ENCODE peak calls at places on chromosomes 7 and 10, in five cellular contexts. Z is astrocyte of the cerebellum, L is ascending aorta, P is WTC11, A is MCF 10A. F is an unnamed sample.

GRCh38 chr10:26048756-26049155 is 114.7 kb downstream of the MYO3A start:
- DNase-seq in Z (no peak), L (no peak), P (no peak), A (no peak), F (no peak)

GRCh38 chr7:157278167-157278790 is 58.5 kb upstream of the DNAJB6 start:
- DNase-seq in Z (no peak), L (no peak), P (no peak), A (no peak), F (no peak)

GRCh38 chr10:60606343-60607080 is 171.8 kb upstream of the CDK1 start:
- DNase-seq in Z (no peak), L (no peak), P (no peak), A (peak; percentile 79), F (no peak)

GRCh38 chr7:151859111-151859947 is 17.6 kb downstream of the PRKAG2 start:
- DNase-seq in Z (no peak), L (no peak), P (no peak), A (peak; percentile 30), F (no peak)

GRCh38 chr7:119271147-119271779 is 1001.7 kb upstream of the KCND2 start:
- DNase-seq in Z (no peak), L (no peak), P (no peak), A (no peak), F (no peak)

GRCh38 chr7:157329447-157329846 is 7.4 kb upstream of the DNAJB6 start:
- DNase-seq in Z (no peak), L (no peak), P (no peak), A (no peak), F (no peak)

GRCh38 chr7:33788493-33788892 is 116.8 kb upstream of the BMPER start:
- DNase-seq in Z (no peak), L (no peak), P (no peak), A (no peak), F (no peak)

GRCh38 chr10:251982-252582 is 116.8 kb downstream of the ZMYND11 start:
- DNase-seq in Z (no peak), L (no peak), P (no peak), A (no peak), F (no peak)

GRCh38 chr10:30434273-30435067 is 486 bp downstream of the MAP3K8 start:
- DNase-seq in Z (no peak), L (peak; percentile 95), P (peak; percentile 68), A (peak; percentile 85), F (no peak)

GRCh38 chr10:77177589-77177988 is 460.0 kb downstream of the KCNMA1 start:
- DNase-seq in Z (no peak), L (no peak), P (no peak), A (no peak), F (no peak)

GRCh38 chr10:77177161-77177560 is 460.4 kb downstream of the KCNMA1 start:
- DNase-seq in Z (no peak), L (no peak), P (no peak), A (no peak), F (no peak)

GRCh38 chr10:77176224-77176623 is 461.4 kb downstream of the KCNMA1 start:
- DNase-seq in Z (no peak), L (no peak), P (no peak), A (no peak), F (no peak)

GRCh38 chr10:77173615-77174461 is 463.8 kb downstream of the KCNMA1 start:
- DNase-seq in Z (peak; percentile 80), L (peak; percentile 88), P (peak; percentile 86), A (peak; percentile 77), F (peak; percentile 45)

DNA sequence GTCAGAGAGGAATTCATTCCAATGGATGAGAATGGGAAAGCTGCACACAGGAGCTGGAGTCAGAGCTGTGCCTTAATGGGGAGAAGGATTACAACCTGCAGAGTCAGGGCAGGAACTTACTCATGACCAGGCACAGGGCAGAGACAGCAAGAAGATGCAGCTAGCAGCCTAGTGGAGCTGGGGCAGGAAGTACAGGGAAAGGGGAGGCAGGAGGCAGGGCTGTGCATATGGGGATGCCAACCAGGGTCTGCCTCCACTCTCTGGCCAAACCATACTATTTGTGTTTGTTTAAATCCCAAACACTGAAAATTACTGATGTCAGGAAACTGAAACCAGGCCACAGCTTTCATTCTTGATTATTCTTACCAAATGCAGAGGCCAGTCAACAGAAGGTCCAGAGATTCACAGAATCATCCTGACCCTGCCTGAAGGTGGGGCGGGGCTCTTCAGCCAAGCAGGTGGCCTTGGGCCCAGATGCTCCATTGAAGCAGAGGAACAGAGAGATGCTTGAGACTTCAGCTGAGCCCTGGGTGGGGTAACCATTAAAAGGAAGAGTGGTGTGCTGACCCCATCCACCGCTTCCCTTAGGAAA is 461.9 kb downstream of the KCNMA1 start:
- DNase-seq in Z (no peak), L (no peak), P (no peak), A (no peak), F (no peak)
- TF ChIP-seq CTCF in Z (no peak), L (no peak), P (no peak), A (no peak), F (no peak)

GRCh38 chr10:124563320-124563719 is 101.7 kb downstream of the LHPP start:
- DNase-seq in Z (no peak), L (no peak), P (no peak), A (no peak), F (no peak)

GRCh38 chr10:124566222-124566888 is 104.7 kb downstream of the LHPP start:
- DNase-seq in Z (no peak), L (no peak), P (no peak), A (no peak), F (no peak)

GRCh38 chr10:124566981-124567835 is 105.6 kb downstream of the LHPP start:
- DNase-seq in Z (no peak), L (no peak), P (no peak), A (no peak), F (no peak)

GRCh38 chr10:124564881-124565280 is 103.3 kb downstream of the LHPP start:
- DNase-seq in Z (no peak), L (no peak), P (no peak), A (no peak), F (no peak)

DNA sequence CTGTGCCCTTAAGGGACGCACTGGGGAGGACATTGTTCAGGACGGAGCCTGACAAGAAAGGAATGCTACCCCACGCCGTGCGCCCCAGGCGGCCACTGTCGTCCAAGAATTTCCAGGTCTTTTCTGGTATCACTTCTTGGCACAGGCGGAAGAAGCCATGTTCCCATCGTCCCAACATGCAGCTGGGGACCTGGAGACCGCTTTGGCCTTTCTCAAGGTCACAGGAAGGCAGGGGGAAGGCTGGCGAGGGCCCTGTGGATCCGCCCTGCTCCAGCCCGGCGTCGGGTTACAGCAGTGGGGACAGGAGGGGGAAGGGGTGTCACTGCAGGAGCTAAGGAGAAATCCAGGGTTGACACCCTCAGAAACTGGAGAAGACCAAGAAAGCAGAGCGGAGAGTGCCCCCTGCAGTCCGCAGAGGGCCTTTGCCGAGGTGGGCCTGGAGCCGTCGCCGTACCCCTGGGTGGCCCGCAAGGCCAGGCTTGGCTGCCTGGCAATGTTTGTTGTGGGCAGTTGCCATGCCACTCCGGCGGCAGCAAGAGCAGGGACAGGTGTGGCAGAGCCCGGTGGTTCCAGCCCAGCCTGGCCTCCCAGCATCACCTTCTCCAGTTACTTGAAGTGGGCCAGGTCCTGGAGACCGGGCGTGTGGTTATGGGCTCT is 104.1 kb downstream of the LHPP start:
- DNase-seq in Z (no peak), L (no peak), P (peak; percentile 82), A (peak; percentile 23), F (no peak)
- TF ChIP-seq CTCF in Z (peak; percentile 30), L (no peak), P (peak; percentile 63), A (peak; percentile 28), F (peak; percentile 41)

DNA sequence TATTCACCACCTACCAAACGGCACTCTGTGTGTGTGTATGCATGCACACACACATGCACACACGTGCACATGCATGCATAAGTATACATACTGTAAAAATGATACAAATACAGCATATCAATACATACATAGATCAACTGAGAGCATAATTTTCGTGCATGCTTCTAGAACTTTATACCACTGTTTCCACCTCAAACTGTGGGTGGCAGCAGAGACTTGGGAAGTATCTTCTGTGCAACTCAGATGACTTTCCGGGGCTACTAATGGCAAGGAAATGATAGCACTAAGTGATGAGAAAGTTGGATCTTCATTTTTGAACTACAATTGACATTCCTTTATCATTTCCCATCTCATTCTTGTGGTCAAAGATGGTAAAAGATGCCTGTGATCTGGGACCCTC is 570.7 kb downstream of the REEP3 start:
- DNase-seq in Z (no peak), L (no peak), P (peak; percentile 29), A (peak; percentile 46), F (no peak)
- TF ChIP-seq CTCF in Z (peak; percentile 40), L (no peak), P (peak; percentile 23), A (peak; percentile 15), F (peak; percentile 41)

GRCh38 chr7:129144834-129145668 is 544 bp downstream of the TSPAN33 start:
- DNase-seq in Z (no peak), L (no peak), P (no peak), A (no peak), F (peak; percentile 31)
- TF ChIP-seq CTCF in Z (peak; percentile 33), L (no peak), P (no peak), A (peak; percentile 17), F (peak; percentile 15)

DNA sequence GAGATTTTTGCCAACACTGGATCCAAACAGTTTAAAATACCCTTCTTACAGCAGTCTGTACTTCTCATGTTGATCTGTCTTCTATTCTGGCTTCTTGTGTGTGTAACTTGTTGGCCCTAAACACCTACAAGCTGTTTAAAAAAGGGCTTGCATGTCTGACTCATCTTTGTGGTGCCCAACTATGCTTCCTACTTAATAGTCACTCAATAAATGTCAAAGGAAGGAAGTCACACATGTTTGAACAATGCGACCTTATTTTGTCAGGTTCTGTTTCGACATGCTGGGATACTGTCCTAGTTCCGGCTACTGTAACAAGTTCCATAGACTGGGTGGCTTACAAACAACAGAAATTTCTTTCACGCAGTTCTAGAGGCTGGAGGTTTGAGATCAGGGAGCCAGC is 9.4 kb upstream of the GRK5 start:
- DNase-seq in Z (no peak), L (no peak), P (no peak), A (peak; percentile 71), F (no peak)
- TF ChIP-seq CTCF in Z (no peak), L (no peak), P (no peak), A (no peak), F (no peak)

GRCh38 chr7:50952544-50952943 is 169.8 kb upstream of the GRB10 start:
- DNase-seq in Z (no peak), L (no peak), P (no peak), A (peak; percentile 9), F (no peak)
- TF ChIP-seq CTCF in Z (no peak), L (no peak), P (no peak), A (no peak), F (no peak)

GRCh38 chr7:90629306-90629918 is 33.3 kb downstream of the CDK14 start:
- DNase-seq in Z (no peak), L (no peak), P (no peak), A (peak; percentile 77), F (no peak)
- TF ChIP-seq CTCF in Z (peak; percentile 66), L (peak; percentile 33), P (peak; percentile 43), A (peak; percentile 51), F (peak; percentile 75)

DNA sequence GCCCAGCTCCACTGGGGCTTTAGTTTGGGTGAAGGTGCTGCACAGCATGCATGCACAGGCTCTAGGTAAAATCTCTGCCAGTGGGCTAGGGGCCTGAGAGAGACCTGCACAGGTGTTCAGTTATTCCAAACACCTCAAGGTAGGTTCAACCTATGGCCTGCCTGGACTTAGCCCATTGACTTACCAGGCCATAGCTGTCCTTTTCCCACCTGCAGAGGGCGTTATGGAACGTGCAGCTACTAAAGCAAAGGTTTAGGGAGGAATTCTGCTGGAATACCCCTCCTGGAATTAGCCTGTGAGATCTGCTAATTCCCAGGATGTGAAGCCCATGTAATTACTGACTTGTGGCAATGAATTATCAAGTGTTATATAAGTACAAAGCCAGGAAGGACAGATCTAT is 3.6 kb downstream of the VWC2 start:
- DNase-seq in Z (no peak), L (no peak), P (peak; percentile 73), A (peak; percentile 20), F (no peak)
- TF ChIP-seq CTCF in Z (peak; percentile 17), L (no peak), P (peak; percentile 43), A (no peak), F (peak; percentile 20)